ENCODE peak calls at places on chromosomes 7 and 10, in eight cellular contexts. P, C, Y, J, A, L, H and B are unnamed samples.

GRCh38 chr10:72308320-72308987 is 34.7 kb downstream of the DDIT4 start:
- DNase-seq in J (no peak), P (peak; percentile 83), A (no peak), Y (peak; percentile 95), L (peak; percentile 38), C (peak; percentile 79), H (peak; percentile 63), B (peak; percentile 73)

GRCh38 chr7:116582806-116583444 is 58.1 kb downstream of the CAV1 start:
- DNase-seq in A (no peak), C (peak; percentile 74), J (no peak), Y (peak; percentile 38), L (no peak), P (no peak), H (no peak), B (peak; percentile 73)

GRCh38 chr7:130268463-130269317 is 2.0 kb downstream of the CPA2 start:
- DNase-seq in J (no peak), P (no peak), C (no peak), A (no peak), Y (no peak), H (no peak), L (peak; percentile 54), B (no peak)

GRCh38 chr10:7085913-7086589 is 324.8 kb downstream of the SFMBT2 start:
- DNase-seq in H (no peak), J (no peak), C (no peak), L (no peak), Y (no peak), P (no peak), A (no peak), B (no peak)

GRCh38 chr7:68787586-68787985 is 810.7 kb upstream of the AUTS2 start:
- DNase-seq in H (no peak), J (peak; percentile 71), P (no peak), Y (no peak), C (no peak), L (no peak), A (no peak), B (no peak)

GRCh38 chr7:9978111-9979064 is 995.3 kb upstream of the PHF14 start:
- DNase-seq in H (no peak), L (no peak), J (no peak), P (no peak), Y (no peak), A (no peak), C (no peak), B (no peak)

GRCh38 chr10:59648711-59649201 is 60.9 kb downstream of the SLC16A9 start:
- DNase-seq in A (no peak), Y (peak; percentile 79), P (no peak), L (no peak), C (no peak), H (no peak), J (peak; percentile 45), B (no peak)

GRCh38 chr10:6445671-6446278 is 134.3 kb downstream of the PRKCQ start:
- DNase-seq in A (no peak), L (peak; percentile 38), P (peak; percentile 82), H (peak; percentile 45), J (no peak), C (peak; percentile 50), Y (no peak), B (no peak)

GRCh38 chr10:49107111-49107889 is 8.0 kb downstream of the VSTM4 start:
- DNase-seq in Y (peak; percentile 69), A (no peak), H (no peak), C (no peak), J (no peak), L (no peak), P (no peak), B (no peak)

GRCh38 chr10:23917251-23917908 is 291.6 kb upstream of the KIAA1217 start:
- DNase-seq in L (no peak), H (no peak), J (no peak), Y (no peak), P (no peak), C (no peak), A (no peak), B (no peak)

GRCh38 chr7:137801003-137801402 is 45.8 kb downstream of the DGKI start:
- DNase-seq in Y (no peak), A (no peak), C (no peak), P (no peak), J (no peak), H (no peak), L (no peak), B (no peak)

GRCh38 chr10:126459878-126460481 is 71.7 kb upstream of the ADAM12 start:
- DNase-seq in L (no peak), J (no peak), C (no peak), H (no peak), Y (peak; percentile 96), A (no peak), P (no peak), B (peak; percentile 45)

GRCh38 chr10:1454428-1454827 is 282.9 kb downstream of the ADARB2 start:
- DNase-seq in P (peak; percentile 84), A (no peak), C (no peak), J (no peak), H (no peak), L (no peak), Y (no peak), B (no peak)

GRCh38 chr10:132886211-132887099 is 55.9 kb downstream of the CFAP46 start:
- DNase-seq in C (no peak), A (no peak), Y (peak; percentile 90), P (peak; percentile 41), J (no peak), L (peak; percentile 7), H (peak; percentile 6), B (no peak)

GRCh38 chr7:141053626-141054025 is 20.2 kb upstream of the TMEM178B start:
- DNase-seq in J (no peak), C (no peak), H (no peak), L (peak; percentile 8), P (no peak), Y (peak; percentile 34), A (peak; percentile 12), B (no peak)

GRCh38 chr7:18564779-18565178 is 69.2 kb downstream of the HDAC9 start:
- DNase-seq in Y (no peak), P (no peak), H (no peak), J (no peak), A (no peak), C (no peak), L (no peak), B (no peak)

GRCh38 chr7:99099499-99100077 is 44.3 kb downstream of the SMURF1 start:
- DNase-seq in J (no peak), C (no peak), Y (peak; percentile 45), L (no peak), P (no peak), H (no peak), A (no peak), B (no peak)

GRCh38 chr10:95327367-95327766 is 36.6 kb upstream of the PDLIM1 start:
- DNase-seq in P (peak; percentile 65), L (peak; percentile 65), A (no peak), H (peak; percentile 48), J (no peak), C (peak; percentile 74), Y (no peak), B (no peak)

GRCh38 chr10:79079490-79080355 is 11.0 kb downstream of the ZMIZ1 start:
- DNase-seq in A (no peak), P (no peak), H (peak; percentile 50), Y (peak; percentile 95), L (no peak), C (peak; percentile 86), J (no peak), B (peak; percentile 80)
- H3K4me3 ChIP-seq in A (no peak overlapping the region), P (no peak overlapping the region), H (no peak overlapping the region), Y (peak overlapping the region; percentile 4), L (no peak overlapping the region), C (no peak overlapping the region), J (no peak overlapping the region), B (no peak overlapping the region)

DNA sequence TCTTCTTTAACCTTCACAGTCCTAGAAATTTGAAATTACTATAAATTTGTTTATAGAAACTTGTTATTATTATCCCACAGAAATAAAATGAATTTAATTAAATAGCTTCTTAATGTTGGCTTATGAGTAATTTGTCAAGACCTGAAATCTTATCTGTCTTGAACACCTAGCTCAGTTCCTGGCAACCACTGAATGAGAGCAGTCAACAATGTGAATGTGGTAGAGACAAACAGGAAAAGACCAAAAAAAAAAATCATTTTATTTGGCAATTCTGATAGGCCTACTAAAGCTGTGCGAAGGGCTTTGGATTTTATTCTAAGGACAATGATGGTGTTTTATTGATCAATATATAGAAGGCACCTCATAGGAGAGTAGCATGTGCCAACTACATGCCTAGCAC is 127.7 kb upstream of the RSU1 start:
- DNase-seq in Y (no peak), L (no peak), A (no peak), P (no peak), C (no peak), H (no peak), J (no peak), B (no peak)
- H3K27ac ChIP-seq in Y (peak overlapping the region; percentile 60), L (no peak overlapping the region), A (no peak overlapping the region), P (no peak overlapping the region), C (peak overlapping the region; percentile 43), H (peak overlapping the region; percentile 8), J (no peak overlapping the region), B (no peak overlapping the region)

GRCh38 chr7:27212587-27213149 is 12.8 kb upstream of the HOXA13 start:
- DNase-seq in Y (no peak), P (no peak), C (no peak), L (no peak), J (no peak), H (no peak), A (no peak), B (no peak)

GRCh38 chr7:27214587-27214950 is 14.7 kb upstream of the HOXA13 start:
- DNase-seq in H (no peak), L (no peak), Y (no peak), J (no peak), C (no peak), P (no peak), A (no peak), B (no peak)

GRCh38 chr7:27213904-27214586 is 14.2 kb upstream of the HOXA13 start:
- DNase-seq in L (no peak), C (no peak), H (no peak), Y (peak; percentile 72), P (no peak), A (no peak), J (no peak), B (no peak)

GRCh38 chr7:27211694-27212316 is 11.9 kb upstream of the HOXA13 start:
- DNase-seq in L (no peak), C (no peak), P (no peak), Y (no peak), H (no peak), J (no peak), A (no peak), B (no peak)

DNA sequence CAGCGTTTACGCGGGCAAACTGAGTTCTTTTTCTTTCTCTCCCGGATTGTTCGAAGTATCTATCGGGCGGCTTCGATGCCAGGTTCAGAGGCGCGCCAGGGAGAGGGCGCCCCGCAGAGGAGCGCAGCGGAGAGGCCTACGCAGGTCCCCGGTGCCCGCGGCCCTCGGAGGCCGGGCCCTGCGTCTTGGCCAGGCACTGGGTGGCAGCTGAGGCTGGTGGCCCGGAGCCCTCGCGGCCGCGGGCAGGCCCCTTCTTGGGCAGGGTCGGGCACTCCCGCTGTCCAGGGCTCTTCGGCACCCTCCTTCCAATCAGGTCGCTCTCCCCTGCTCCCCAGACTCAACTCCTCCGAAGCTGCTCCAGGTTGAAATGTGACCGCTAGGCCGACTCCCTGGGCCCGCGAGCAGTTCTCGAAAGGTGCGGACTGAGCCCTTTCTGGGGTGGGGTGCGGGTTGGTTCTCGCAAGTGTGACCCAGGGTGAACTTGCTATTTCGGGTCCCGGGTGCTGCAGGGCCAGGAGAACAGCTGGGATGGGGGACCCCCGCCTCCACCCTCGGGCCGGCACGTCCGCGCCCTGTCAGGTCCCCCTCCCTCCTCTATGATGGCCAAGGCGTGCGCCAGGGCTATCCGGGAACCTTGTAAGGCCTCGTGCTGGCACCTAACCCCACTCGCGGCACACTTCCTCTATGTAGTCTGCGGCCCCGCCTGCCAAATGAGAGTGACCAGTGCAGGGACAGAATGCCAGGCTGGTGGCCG is 13.4 kb upstream of the HOXA13 start:
- DNase-seq in A (no peak), C (no peak), J (no peak), H (no peak), L (no peak), P (no peak), Y (no peak), B (no peak)
- H3K4me3 ChIP-seq in A (no peak overlapping the region), C (no peak overlapping the region), J (no peak overlapping the region), H (peak overlapping the region; percentile 3), L (no peak overlapping the region), P (no peak overlapping the region), Y (no peak overlapping the region), B (no peak overlapping the region)

GRCh38 chr10:17074548-17074860 is 55.1 kb downstream of the CUBN start:
- DNase-seq in A (no peak), L (no peak), P (no peak), H (no peak), Y (no peak), J (no peak), C (no peak), B (no peak)
- H3K27ac ChIP-seq in A (no peak overlapping the region), L (no peak overlapping the region), P (no peak overlapping the region), H (no peak overlapping the region), Y (peak overlapping the region; percentile 94), J (no peak overlapping the region), C (no peak overlapping the region), B (peak overlapping the region; percentile 80)